ENCODE peak calls at places on chromosomes 13 and 19, in four cellular contexts. One of them, this sample, is unnamed.

GRCh38 chr19:294341-294818 is 3.2 kb upstream of the PLPP2 start:
- DNase-seq in T-helper 2 cell: no peak
- DNase-seq in KBM-7: no peak
- DNase-seq in stimulated activated naive CD4-positive, alpha-beta T cell: no peak
- DNase-seq in this sample: no peak

GRCh38 chr13:112057434-112057735 is 9.6 kb upstream of the SOX1 start:
- DNase-seq in T-helper 2 cell: no peak
- DNase-seq in stimulated activated naive CD4-positive, alpha-beta T cell: no peak
- DNase-seq in KBM-7: no peak
- DNase-seq in this sample: no peak

GRCh38 chr13:92807343-92807742 is 419.3 kb upstream of the GPC6 start:
- DNase-seq in stimulated activated naive CD4-positive, alpha-beta T cell: no peak
- DNase-seq in KBM-7: no peak
- DNase-seq in T-helper 2 cell: no peak
- DNase-seq in this sample: peak

GRCh38 chr19:10431943-10432735 is 11.8 kb downstream of the PDE4A start:
- DNase-seq in stimulated activated naive CD4-positive, alpha-beta T cell: peak
- DNase-seq in T-helper 2 cell: peak
- DNase-seq in KBM-7: no peak
- DNase-seq in this sample: no peak

GRCh38 chr19:49340865-49341718 is 5.9 kb downstream of the CD37 start:
- DNase-seq in stimulated activated naive CD4-positive, alpha-beta T cell: no peak
- DNase-seq in KBM-7: no peak
- DNase-seq in T-helper 2 cell: no peak
- DNase-seq in this sample: no peak

GRCh38 chr13:52070929-52071523 is 46.5 kb downstream of the UTP14C start:
- DNase-seq in stimulated activated naive CD4-positive, alpha-beta T cell: no peak
- DNase-seq in KBM-7: peak
- DNase-seq in T-helper 2 cell: no peak
- DNase-seq in this sample: no peak

GRCh38 chr13:76890036-76890435 is 3.8 kb upstream of the KCTD12 start:
- DNase-seq in T-helper 2 cell: no peak
- DNase-seq in stimulated activated naive CD4-positive, alpha-beta T cell: no peak
- DNase-seq in KBM-7: no peak
- DNase-seq in this sample: no peak

GRCh38 chr19:17522988-17523872 is 11.8 kb downstream of the PGLS start:
- DNase-seq in T-helper 2 cell: peak
- DNase-seq in stimulated activated naive CD4-positive, alpha-beta T cell: peak
- DNase-seq in KBM-7: peak
- DNase-seq in this sample: no peak

GRCh38 chr13:82758056-82758455 is 1124.2 kb downstream of the SLITRK1 start:
- DNase-seq in stimulated activated naive CD4-positive, alpha-beta T cell: no peak
- DNase-seq in T-helper 2 cell: no peak
- DNase-seq in KBM-7: peak
- DNase-seq in this sample: no peak

GRCh38 chr13:20174656-20175405 is 14.0 kb upstream of the GJA3 start:
- DNase-seq in stimulated activated naive CD4-positive, alpha-beta T cell: no peak
- DNase-seq in T-helper 2 cell: no peak
- DNase-seq in KBM-7: peak
- DNase-seq in this sample: peak

GRCh38 chr13:107866007-107866665 is 349.2 kb downstream of the LIG4 start:
- DNase-seq in KBM-7: peak
- DNase-seq in T-helper 2 cell: no peak
- DNase-seq in stimulated activated naive CD4-positive, alpha-beta T cell: no peak
- DNase-seq in this sample: no peak

GRCh38 chr13:45781553-45782326 is 69.8 kb downstream of the SIAH3 start:
- DNase-seq in KBM-7: peak
- DNase-seq in stimulated activated naive CD4-positive, alpha-beta T cell: peak
- DNase-seq in T-helper 2 cell: no peak
- DNase-seq in this sample: no peak

GRCh38 chr19:45150731-45151725 is 9.8 kb downstream of the NKPD1 start:
- DNase-seq in T-helper 2 cell: no peak
- DNase-seq in KBM-7: no peak
- DNase-seq in stimulated activated naive CD4-positive, alpha-beta T cell: no peak
- DNase-seq in this sample: no peak

GRCh38 chr13:80371840-80372509 is 31.0 kb upstream of the SPRY2 start:
- DNase-seq in stimulated activated naive CD4-positive, alpha-beta T cell: no peak
- DNase-seq in T-helper 2 cell: no peak
- DNase-seq in KBM-7: no peak
- DNase-seq in this sample: no peak

GRCh38 chr13:96091164-96091931 is 1.4 kb downstream of the HS6ST3 start:
- DNase-seq in T-helper 2 cell: no peak
- DNase-seq in stimulated activated naive CD4-positive, alpha-beta T cell: no peak
- DNase-seq in KBM-7: no peak
- DNase-seq in this sample: no peak

GRCh38 chr13:41568990-41569387 is 111.6 kb downstream of the RGCC start:
- DNase-seq in T-helper 2 cell: no peak
- DNase-seq in stimulated activated naive CD4-positive, alpha-beta T cell: no peak
- DNase-seq in KBM-7: no peak
- DNase-seq in this sample: peak

GRCh38 chr13:64041296-64041695 is 2625.6 kb upstream of the PCDH20 start:
- DNase-seq in T-helper 2 cell: no peak
- DNase-seq in KBM-7: no peak
- DNase-seq in stimulated activated naive CD4-positive, alpha-beta T cell: no peak
- DNase-seq in this sample: no peak

GRCh38 chr19:49587227-49587626 is 3.8 kb upstream of the PRR12 start:
- DNase-seq in T-helper 2 cell: no peak
- DNase-seq in KBM-7: no peak
- DNase-seq in stimulated activated naive CD4-positive, alpha-beta T cell: no peak
- DNase-seq in this sample: no peak

GRCh38 chr19:58571575-58571947 is 1.6 kb downstream of the MZF1 start:
- DNase-seq in T-helper 2 cell: no peak
- DNase-seq in KBM-7: no peak
- DNase-seq in stimulated activated naive CD4-positive, alpha-beta T cell: no peak
- DNase-seq in this sample: no peak

GRCh38 chr13:57624565-57625435 is 6.7 kb upstream of the PCDH17 start:
- DNase-seq in T-helper 2 cell: no peak
- DNase-seq in stimulated activated naive CD4-positive, alpha-beta T cell: no peak
- DNase-seq in KBM-7: peak
- DNase-seq in this sample: peak

GRCh38 chr13:31790992-31791391 is 51.7 kb downstream of the RXFP2 start:
- DNase-seq in KBM-7: no peak
- DNase-seq in T-helper 2 cell: no peak
- DNase-seq in stimulated activated naive CD4-positive, alpha-beta T cell: no peak
- DNase-seq in this sample: no peak

GRCh38 chr13:38872693-38873092 is 117.9 kb downstream of the STOML3 start:
- DNase-seq in stimulated activated naive CD4-positive, alpha-beta T cell: peak
- DNase-seq in T-helper 2 cell: no peak
- DNase-seq in KBM-7: peak
- DNase-seq in this sample: no peak

GRCh38 chr13:70518081-70518480 is 409.8 kb upstream of the KLHL1 start:
- DNase-seq in T-helper 2 cell: no peak
- DNase-seq in stimulated activated naive CD4-positive, alpha-beta T cell: no peak
- DNase-seq in KBM-7: no peak
- DNase-seq in this sample: no peak

GRCh38 chr19:54041969-54042606 is 21.6 kb downstream of the VSTM1 start:
- DNase-seq in stimulated activated naive CD4-positive, alpha-beta T cell: no peak
- DNase-seq in KBM-7: no peak
- DNase-seq in T-helper 2 cell: no peak
- DNase-seq in this sample: no peak

GRCh38 chr19:4585556-4585955 is 26.1 kb upstream of the SEMA6B start:
- DNase-seq in T-helper 2 cell: no peak
- DNase-seq in stimulated activated naive CD4-positive, alpha-beta T cell: no peak
- DNase-seq in KBM-7: no peak
- DNase-seq in this sample: no peak

GRCh38 chr13:114025432-114026127 is 51.7 kb upstream of the C13orf46 start:
- DNase-seq in T-helper 2 cell: no peak
- DNase-seq in stimulated activated naive CD4-positive, alpha-beta T cell: no peak
- DNase-seq in KBM-7: no peak
- DNase-seq in this sample: no peak

GRCh38 chr13:101773062-101773461 is 320.6 kb downstream of the ITGBL1 start:
- DNase-seq in stimulated activated naive CD4-positive, alpha-beta T cell: no peak
- DNase-seq in T-helper 2 cell: no peak
- DNase-seq in KBM-7: no peak
- DNase-seq in this sample: no peak

GRCh38 chr13:20441066-20441465 is 84.6 kb downstream of the CRYL1 start:
- DNase-seq in KBM-7: no peak
- DNase-seq in stimulated activated naive CD4-positive, alpha-beta T cell: no peak
- DNase-seq in T-helper 2 cell: no peak
- DNase-seq in this sample: no peak

GRCh38 chr13:49516467-49516866 is 20.7 kb downstream of the PHF11 start:
- DNase-seq in stimulated activated naive CD4-positive, alpha-beta T cell: no peak
- DNase-seq in T-helper 2 cell: no peak
- DNase-seq in KBM-7: no peak
- DNase-seq in this sample: no peak

GRCh38 chr19:31127132-31127967 is 221.9 kb downstream of the TSHZ3 start:
- DNase-seq in stimulated activated naive CD4-positive, alpha-beta T cell: no peak
- DNase-seq in KBM-7: no peak
- DNase-seq in T-helper 2 cell: no peak
- DNase-seq in this sample: peak

GRCh38 chr13:72565893-72566292 is 161.5 kb downstream of the MZT1 start:
- DNase-seq in stimulated activated naive CD4-positive, alpha-beta T cell: no peak
- DNase-seq in KBM-7: peak
- DNase-seq in T-helper 2 cell: no peak
- DNase-seq in this sample: peak

GRCh38 chr19:31962565-31962996 is 382.8 kb upstream of the ZNF507 start:
- DNase-seq in stimulated activated naive CD4-positive, alpha-beta T cell: no peak
- DNase-seq in KBM-7: no peak
- DNase-seq in T-helper 2 cell: no peak
- DNase-seq in this sample: no peak

GRCh38 chr19:43430142-43430710 is 15.5 kb downstream of the TEX101 start:
- DNase-seq in stimulated activated naive CD4-positive, alpha-beta T cell: peak
- DNase-seq in KBM-7: no peak
- DNase-seq in T-helper 2 cell: no peak
- DNase-seq in this sample: no peak

GRCh38 chr13:97719759-97720158 is 233.7 kb upstream of the IPO5 start:
- DNase-seq in T-helper 2 cell: no peak
- DNase-seq in KBM-7: no peak
- DNase-seq in stimulated activated naive CD4-positive, alpha-beta T cell: no peak
- DNase-seq in this sample: no peak

GRCh38 chr13:56906909-56907308 is 233.8 kb upstream of the PRR20A start:
- DNase-seq in stimulated activated naive CD4-positive, alpha-beta T cell: no peak
- DNase-seq in T-helper 2 cell: no peak
- DNase-seq in KBM-7: no peak
- DNase-seq in this sample: no peak